ENCODE peak calls at places on chromosomes 2 and 18, in five cellular contexts. One of them, this sample, is unnamed.

GRCh38 chr2:94987074-94988020 is 38.2 kb upstream of the MAL start:
- DNase-seq in kidney epithelial cell: no peak
- DNase-seq in RWPE1: no peak
- DNase-seq in fibroblast of mammary gland: no peak
- DNase-seq in HEK293T: no peak
- DNase-seq in this sample: no peak

GRCh38 chr2:103464831-103465230 is 703.0 kb downstream of the TMEM182 start:
- DNase-seq in HEK293T: no peak
- DNase-seq in kidney epithelial cell: no peak
- DNase-seq in RWPE1: no peak
- DNase-seq in fibroblast of mammary gland: no peak
- DNase-seq in this sample: no peak

GRCh38 chr2:134919360-134920210 is 963 bp downstream of the CCNT2 start:
- DNase-seq in RWPE1: no peak
- DNase-seq in kidney epithelial cell: no peak
- DNase-seq in fibroblast of mammary gland: no peak
- DNase-seq in HEK293T: peak
- DNase-seq in this sample: no peak

GRCh38 chr2:193816008-193816407 is 1621.3 kb upstream of the TMEFF2 start:
- DNase-seq in HEK293T: no peak
- DNase-seq in kidney epithelial cell: no peak
- DNase-seq in fibroblast of mammary gland: no peak
- DNase-seq in RWPE1: no peak
- DNase-seq in this sample: no peak

GRCh38 chr2:239247401-239248245 is 153.2 kb downstream of the HDAC4 start:
- DNase-seq in fibroblast of mammary gland: no peak
- DNase-seq in HEK293T: no peak
- DNase-seq in RWPE1: no peak
- DNase-seq in kidney epithelial cell: peak
- DNase-seq in this sample: peak

GRCh38 chr2:8569332-8569930 is 112.4 kb upstream of the ID2 start:
- DNase-seq in fibroblast of mammary gland: no peak
- DNase-seq in kidney epithelial cell: no peak
- DNase-seq in HEK293T: no peak
- DNase-seq in RWPE1: no peak
- DNase-seq in this sample: no peak

GRCh38 chr18:50469380-50469781 is 90.5 kb upstream of the MAPK4 start:
- DNase-seq in kidney epithelial cell: no peak
- DNase-seq in HEK293T: no peak
- DNase-seq in fibroblast of mammary gland: no peak
- DNase-seq in RWPE1: no peak
- DNase-seq in this sample: no peak

GRCh38 chr18:12079504-12080237 is 14.0 kb upstream of the ANKRD62 start:
- DNase-seq in fibroblast of mammary gland: peak
- DNase-seq in HEK293T: no peak
- DNase-seq in RWPE1: no peak
- DNase-seq in kidney epithelial cell: peak
- DNase-seq in this sample: no peak

GRCh38 chr18:29979884-29980283 is 1062.7 kb downstream of the DSC3 start:
- DNase-seq in RWPE1: no peak
- DNase-seq in kidney epithelial cell: no peak
- DNase-seq in fibroblast of mammary gland: peak
- DNase-seq in HEK293T: no peak
- DNase-seq in this sample: no peak

GRCh38 chr18:59651071-59651470 is 46.2 kb downstream of the CCBE1 start:
- DNase-seq in HEK293T: no peak
- DNase-seq in RWPE1: no peak
- DNase-seq in fibroblast of mammary gland: no peak
- DNase-seq in kidney epithelial cell: no peak
- DNase-seq in this sample: no peak

GRCh38 chr2:19829672-19830071 is 72.1 kb downstream of the TTC32 start:
- DNase-seq in HEK293T: no peak
- DNase-seq in kidney epithelial cell: no peak
- DNase-seq in fibroblast of mammary gland: no peak
- DNase-seq in RWPE1: no peak
- DNase-seq in this sample: no peak

GRCh38 chr2:20182241-20182931 is 42.5 kb downstream of the SDC1 start:
- DNase-seq in HEK293T: no peak
- DNase-seq in fibroblast of mammary gland: peak
- DNase-seq in kidney epithelial cell: no peak
- DNase-seq in RWPE1: peak
- DNase-seq in this sample: no peak

This sample was measured in HCT116.